ENCODE peak calls at places on chromosome 12, in ten cellular contexts. J is EL; Q is uterus; H is putamen; X is CD8-positive, alpha-beta memory T cell; I is K562; W is esophagus squamous epithelium; K is AG04450; A is hippocampal formation; C is D341Med. G is an unnamed sample.

GRCh38 chr12:131872154-131873046 is 22.0 kb upstream of the ULK1 start:
- DNase-seq in J (peak), Q (no peak), H (no peak), X (no peak), I (no peak), W (no peak), K (no peak), A (no peak), C (peak), G (no peak)

GRCh38 chr12:33439587-33440011 is at the start of gene SYT10:
- DNase-seq in J (no peak), Q (no peak), H (no peak), X (no peak), I (peak), W (no peak), K (no peak), A (no peak), C (peak), G (no peak)

GRCh38 chr12:106140223-106140986 is 1.7 kb upstream of the NUAK1 start:
- DNase-seq in J (no peak), Q (peak), H (no peak), X (no peak), I (no peak), W (no peak), K (no peak), A (no peak), C (peak), G (no peak)

GRCh38 chr12:2775431-2775830 is 19.3 kb upstream of the FKBP4 start:
- DNase-seq in J (no peak), Q (no peak), H (no peak), X (no peak), I (no peak), W (no peak), K (no peak), A (no peak), C (no peak), G (no peak)

GRCh38 chr12:104190151-104190550 is 25.4 kb upstream of the TXNRD1 start:
- DNase-seq in J (peak), Q (no peak), H (peak), X (no peak), I (no peak), W (no peak), K (no peak), A (no peak), C (no peak), G (no peak)

GRCh38 chr12:4030938-4031702 is 157.9 kb upstream of the PARP11 start:
- DNase-seq in J (peak), Q (peak), H (peak), X (peak), I (peak), W (peak), K (peak), A (peak), C (peak), G (peak)

GRCh38 chr12:48934312-48934706 is 9.0 kb upstream of the FKBP11 start:
- DNase-seq in J (no peak), Q (no peak), H (no peak), X (no peak), I (peak), W (no peak), K (no peak), A (no peak), C (peak), G (no peak)

GRCh38 chr12:113899844-113900471 is 66.2 kb downstream of the RBM19 start:
- DNase-seq in J (no peak), Q (no peak), H (no peak), X (no peak), I (no peak), W (no peak), K (no peak), A (no peak), C (no peak), G (no peak)

GRCh38 chr12:71415336-71416231 is 24.0 kb upstream of the LGR5 start:
- DNase-seq in J (peak), Q (no peak), H (peak), X (no peak), I (peak), W (no peak), K (peak), A (peak), C (peak), G (peak)

GRCh38 chr12:113208041-113208934 is 13.0 kb upstream of the TPCN1 start:
- DNase-seq in J (peak), Q (no peak), H (no peak), X (peak), I (no peak), W (peak), K (no peak), A (no peak), C (no peak), G (peak)

GRCh38 chr12:56007892-56008471 is 10.9 kb downstream of the SUOX start:
- DNase-seq in J (peak), Q (no peak), H (peak), X (no peak), I (no peak), W (no peak), K (no peak), A (no peak), C (peak), G (no peak)

GRCh38 chr12:104306943-104307654 is 3.6 kb downstream of the EID3 start:
- DNase-seq in J (no peak), Q (no peak), H (no peak), X (no peak), I (no peak), W (no peak), K (no peak), A (no peak), C (no peak), G (no peak)

GRCh38 chr12:115542656-115543055 is 734.8 kb downstream of the MED13L start:
- DNase-seq in J (no peak), Q (no peak), H (no peak), X (no peak), I (no peak), W (no peak), K (no peak), A (no peak), C (no peak), G (no peak)

GRCh38 chr12:31363826-31364225 is 37.9 kb upstream of the SINHCAF start:
- DNase-seq in J (no peak), Q (no peak), H (no peak), X (no peak), I (no peak), W (no peak), K (no peak), A (no peak), C (no peak), G (no peak)

GRCh38 chr12:79690606-79691298 is at the start of gene PAWR:
- DNase-seq in J (peak), Q (peak), H (peak), X (no peak), I (no peak), W (no peak), K (no peak), A (no peak), C (peak), G (peak)

GRCh38 chr12:93521225-93521854 is 51.1 kb upstream of the SOCS2 start:
- DNase-seq in J (peak), Q (no peak), H (no peak), X (no peak), I (no peak), W (no peak), K (no peak), A (no peak), C (no peak), G (no peak)

GRCh38 chr12:10365716-10366433 is 24.0 kb downstream of the KLRK1 start:
- DNase-seq in J (peak), Q (no peak), H (peak), X (no peak), I (peak), W (no peak), K (no peak), A (peak), C (no peak), G (peak)

GRCh38 chr12:121781751-121782615 is 11.5 kb downstream of the RHOF start:
- DNase-seq in J (peak), Q (no peak), H (no peak), X (peak), I (peak), W (no peak), K (no peak), A (no peak), C (peak), G (no peak)

GRCh38 chr12:131098178-131098981 is 144.7 kb downstream of the ADGRD1 start:
- DNase-seq in J (no peak), Q (peak), H (no peak), X (no peak), I (no peak), W (no peak), K (no peak), A (no peak), C (no peak), G (no peak)

GRCh38 chr12:121765573-121765972 is 27.9 kb downstream of the RHOF start:
- DNase-seq in J (peak), Q (peak), H (peak), X (no peak), I (peak), W (no peak), K (peak), A (no peak), C (peak), G (no peak)

GRCh38 chr12:104852904-104853303 is 105.2 kb downstream of the SLC41A2 start:
- DNase-seq in J (no peak), Q (no peak), H (no peak), X (no peak), I (no peak), W (no peak), K (no peak), A (no peak), C (no peak), G (no peak)

GRCh38 chr12:6603095-6603567 is 4.0 kb downstream of the CHD4 start:
- DNase-seq in J (peak), Q (peak), H (no peak), X (peak), I (no peak), W (no peak), K (no peak), A (no peak), C (peak), G (no peak)

GRCh38 chr12:44465139-44465538 is 411.0 kb downstream of the NELL2 start:
- DNase-seq in J (no peak), Q (no peak), H (no peak), X (no peak), I (no peak), W (no peak), K (no peak), A (no peak), C (no peak), G (no peak)

GRCh38 chr12:13090054-13090453 is 13.4 kb downstream of the GSG1 start:
- DNase-seq in J (no peak), Q (no peak), H (no peak), X (no peak), I (no peak), W (no peak), K (no peak), A (no peak), C (no peak), G (no peak)

GRCh38 chr12:46391630-46392029 is 19.1 kb upstream of the SLC38A2 start:
- DNase-seq in J (no peak), Q (no peak), H (no peak), X (no peak), I (no peak), W (no peak), K (no peak), A (no peak), C (no peak), G (no peak)

GRCh38 chr12:55925870-55926737 is 1.6 kb downstream of the PYM1 start:
- DNase-seq in J (no peak), Q (no peak), H (no peak), X (no peak), I (no peak), W (no peak), K (no peak), A (no peak), C (no peak), G (peak)

GRCh38 chr12:111773801-111774551 is 7.2 kb downstream of the ALDH2 start:
- DNase-seq in J (peak), Q (peak), H (no peak), X (no peak), I (no peak), W (no peak), K (peak), A (peak), C (peak), G (peak)

GRCh38 chr12:80187660-80188090 is 88.3 kb downstream of the OTOGL start:
- DNase-seq in J (peak), Q (peak), H (peak), X (no peak), I (no peak), W (no peak), K (no peak), A (no peak), C (no peak), G (no peak)

GRCh38 chr12:9127936-9128663 is 12.4 kb upstream of the A2M start:
- DNase-seq in J (no peak), Q (no peak), H (no peak), X (no peak), I (no peak), W (no peak), K (no peak), A (no peak), C (no peak), G (no peak)

GRCh38 chr12:30622509-30622908 is 73.2 kb downstream of the IPO8 start:
- DNase-seq in J (peak), Q (no peak), H (no peak), X (no peak), I (no peak), W (no peak), K (peak), A (no peak), C (no peak), G (no peak)

GRCh38 chr12:93943766-93944165 is 204.6 kb upstream of the PLXNC1 start:
- DNase-seq in J (peak), Q (no peak), H (no peak), X (no peak), I (no peak), W (no peak), K (no peak), A (no peak), C (no peak), G (no peak)

GRCh38 chr12:122138181-122138580 is 35.8 kb downstream of the IL31 start:
- DNase-seq in J (no peak), Q (no peak), H (no peak), X (no peak), I (no peak), W (no peak), K (no peak), A (no peak), C (no peak), G (no peak)

GRCh38 chr12:127150028-127150427 is 1116.9 kb upstream of the TMEM132C start:
- DNase-seq in J (no peak), Q (no peak), H (no peak), X (no peak), I (no peak), W (no peak), K (no peak), A (no peak), C (no peak), G (no peak)

GRCh38 chr12:113577464-113578121 is 105.9 kb upstream of the LHX5 start:
- DNase-seq in J (no peak), Q (no peak), H (peak), X (no peak), I (no peak), W (no peak), K (no peak), A (no peak), C (no peak), G (no peak)

GRCh38 chr12:87119713-87120112 is 863.5 kb upstream of the MGAT4C start:
- DNase-seq in J (no peak), Q (no peak), H (no peak), X (no peak), I (no peak), W (no peak), K (no peak), A (no peak), C (no peak), G (no peak)

GRCh38 chr12:52407918-52408317 is 1.8 kb upstream of the KRT82 start:
- DNase-seq in J (no peak), Q (no peak), H (no peak), X (no peak), I (no peak), W (no peak), K (no peak), A (no peak), C (no peak), G (no peak)

GRCh38 chr12:101490286-101490920 is 15.3 kb downstream of the SPIC start:
- DNase-seq in J (peak), Q (no peak), H (no peak), X (no peak), I (no peak), W (no peak), K (no peak), A (peak), C (peak), G (peak)